ENCODE peak calls at places on chromosomes 6 and 20, in ten cellular contexts. One of them, this sample, is unnamed.
A peak's percentile ranks its signal among the peaks of the same experiment; 100 is the strongest.

GRCh38 chr6:108323710-108324109 is 28.9 kb downstream of the AFG1L start:
- DNase-seq in Peyer's patch: no peak
- DNase-seq in ovary: no peak
- DNase-seq in prostate gland: no peak
- DNase-seq in heart left ventricle: no peak
- DNase-seq in IMR-90: no peak
- DNase-seq in tibial nerve: no peak
- DNase-seq in HCT116: no peak
- DNase-seq in sigmoid colon: no peak
- DNase-seq in A549: no peak
- DNase-seq in this sample: no peak

GRCh38 chr6:99951016-99951805 is 42.8 kb downstream of the MCHR2 start:
- DNase-seq in HCT116: no peak
- DNase-seq in sigmoid colon: no peak
- DNase-seq in A549: no peak
- DNase-seq in ovary: no peak
- DNase-seq in IMR-90: no peak
- DNase-seq in prostate gland: no peak
- DNase-seq in tibial nerve: no peak
- DNase-seq in heart left ventricle: no peak
- DNase-seq in Peyer's patch: no peak
- DNase-seq in this sample: no peak

GRCh38 chr20:34574861-34575260 is 16.3 kb downstream of the MAP1LC3A start:
- DNase-seq in ovary: no peak
- DNase-seq in A549: no peak
- DNase-seq in sigmoid colon: no peak
- DNase-seq in prostate gland: no peak
- DNase-seq in Peyer's patch: no peak
- DNase-seq in HCT116: no peak
- DNase-seq in tibial nerve: no peak
- DNase-seq in heart left ventricle: no peak
- DNase-seq in IMR-90: no peak
- DNase-seq in this sample: no peak

GRCh38 chr6:21228411-21228810 is 365.1 kb upstream of the SOX4 start:
- DNase-seq in tibial nerve: no peak
- DNase-seq in ovary: no peak
- DNase-seq in Peyer's patch: no peak
- DNase-seq in IMR-90: peak; percentile 47
- DNase-seq in prostate gland: no peak
- DNase-seq in HCT116: no peak
- DNase-seq in A549: no peak
- DNase-seq in heart left ventricle: no peak
- DNase-seq in sigmoid colon: no peak
- DNase-seq in this sample: no peak

GRCh38 chr6:46440133-46440532 is 51.1 kb downstream of the RCAN2 start:
- DNase-seq in IMR-90: peak; percentile 37
- DNase-seq in tibial nerve: no peak
- DNase-seq in A549: no peak
- DNase-seq in heart left ventricle: no peak
- DNase-seq in Peyer's patch: no peak
- DNase-seq in ovary: no peak
- DNase-seq in sigmoid colon: no peak
- DNase-seq in prostate gland: no peak
- DNase-seq in HCT116: no peak
- DNase-seq in this sample: no peak

GRCh38 chr6:157989541-157990289 is 8.1 kb downstream of the SYNJ2 start:
- DNase-seq in ovary: peak; percentile 60
- DNase-seq in tibial nerve: no peak
- DNase-seq in A549: peak; percentile 50
- DNase-seq in Peyer's patch: no peak
- DNase-seq in heart left ventricle: peak; percentile 76
- DNase-seq in HCT116: no peak
- DNase-seq in IMR-90: peak; percentile 65
- DNase-seq in prostate gland: peak; percentile 85
- DNase-seq in sigmoid colon: peak; percentile 90
- DNase-seq in this sample: peak; percentile 91

GRCh38 chr6:17179246-17180073 is 77.6 kb downstream of the STMND1 start:
- DNase-seq in heart left ventricle: no peak
- DNase-seq in Peyer's patch: no peak
- DNase-seq in prostate gland: no peak
- DNase-seq in IMR-90: peak; percentile 68
- DNase-seq in tibial nerve: no peak
- DNase-seq in sigmoid colon: no peak
- DNase-seq in A549: peak; percentile 33
- DNase-seq in ovary: no peak
- DNase-seq in HCT116: no peak
- DNase-seq in this sample: no peak

GRCh38 chr6:43668151-43669028 is 19.2 kb downstream of the MRPS18A start:
- DNase-seq in prostate gland: peak; percentile 84
- DNase-seq in ovary: peak; percentile 44
- DNase-seq in heart left ventricle: peak; percentile 59
- DNase-seq in Peyer's patch: peak; percentile 36
- DNase-seq in HCT116: peak; percentile 56
- DNase-seq in IMR-90: peak; percentile 36
- DNase-seq in sigmoid colon: peak; percentile 74
- DNase-seq in tibial nerve: no peak
- DNase-seq in A549: peak; percentile 63
- DNase-seq in this sample: peak; percentile 77

GRCh38 chr6:34115396-34116314 is 30.2 kb downstream of the GRM4 start:
- DNase-seq in ovary: no peak
- DNase-seq in prostate gland: no peak
- DNase-seq in IMR-90: peak; percentile 10
- DNase-seq in tibial nerve: no peak
- DNase-seq in A549: no peak
- DNase-seq in sigmoid colon: no peak
- DNase-seq in Peyer's patch: no peak
- DNase-seq in HCT116: no peak
- DNase-seq in heart left ventricle: no peak
- DNase-seq in this sample: no peak

GRCh38 chr20:8375898-8376297 is 243.8 kb downstream of the PLCB1 start:
- DNase-seq in prostate gland: no peak
- DNase-seq in heart left ventricle: no peak
- DNase-seq in ovary: no peak
- DNase-seq in tibial nerve: no peak
- DNase-seq in A549: no peak
- DNase-seq in HCT116: no peak
- DNase-seq in Peyer's patch: no peak
- DNase-seq in sigmoid colon: no peak
- DNase-seq in IMR-90: no peak
- DNase-seq in this sample: no peak

GRCh38 chr6:73983367-73983766 is 287.4 kb downstream of the CD109 start:
- DNase-seq in sigmoid colon: no peak
- DNase-seq in A549: no peak
- DNase-seq in prostate gland: no peak
- DNase-seq in ovary: no peak
- DNase-seq in Peyer's patch: no peak
- DNase-seq in heart left ventricle: no peak
- DNase-seq in HCT116: no peak
- DNase-seq in IMR-90: peak; percentile 65
- DNase-seq in tibial nerve: no peak
- DNase-seq in this sample: no peak

GRCh38 chr20:30168025-30168799 is 1089.3 kb upstream of the DEFB115 start:
- DNase-seq in ovary: no peak
- DNase-seq in IMR-90: no peak
- DNase-seq in HCT116: no peak
- DNase-seq in Peyer's patch: no peak
- DNase-seq in sigmoid colon: peak; percentile 62
- DNase-seq in tibial nerve: no peak
- DNase-seq in prostate gland: peak; percentile 3
- DNase-seq in A549: no peak
- DNase-seq in heart left ventricle: no peak
- DNase-seq in this sample: no peak

GRCh38 chr6:13422601-13423247 is 64.7 kb downstream of the GFOD1 start:
- DNase-seq in A549: no peak
- DNase-seq in IMR-90: peak; percentile 36
- DNase-seq in sigmoid colon: no peak
- DNase-seq in HCT116: no peak
- DNase-seq in tibial nerve: no peak
- DNase-seq in prostate gland: peak; percentile 8
- DNase-seq in heart left ventricle: no peak
- DNase-seq in ovary: no peak
- DNase-seq in Peyer's patch: no peak
- DNase-seq in this sample: no peak

GRCh38 chr20:35988910-35989463 is 20.6 kb downstream of the CNBD2 start:
- DNase-seq in A549: no peak
- DNase-seq in sigmoid colon: no peak
- DNase-seq in heart left ventricle: no peak
- DNase-seq in IMR-90: no peak
- DNase-seq in ovary: no peak
- DNase-seq in prostate gland: no peak
- DNase-seq in tibial nerve: no peak
- DNase-seq in HCT116: no peak
- DNase-seq in Peyer's patch: no peak
- DNase-seq in this sample: no peak

DNA sequence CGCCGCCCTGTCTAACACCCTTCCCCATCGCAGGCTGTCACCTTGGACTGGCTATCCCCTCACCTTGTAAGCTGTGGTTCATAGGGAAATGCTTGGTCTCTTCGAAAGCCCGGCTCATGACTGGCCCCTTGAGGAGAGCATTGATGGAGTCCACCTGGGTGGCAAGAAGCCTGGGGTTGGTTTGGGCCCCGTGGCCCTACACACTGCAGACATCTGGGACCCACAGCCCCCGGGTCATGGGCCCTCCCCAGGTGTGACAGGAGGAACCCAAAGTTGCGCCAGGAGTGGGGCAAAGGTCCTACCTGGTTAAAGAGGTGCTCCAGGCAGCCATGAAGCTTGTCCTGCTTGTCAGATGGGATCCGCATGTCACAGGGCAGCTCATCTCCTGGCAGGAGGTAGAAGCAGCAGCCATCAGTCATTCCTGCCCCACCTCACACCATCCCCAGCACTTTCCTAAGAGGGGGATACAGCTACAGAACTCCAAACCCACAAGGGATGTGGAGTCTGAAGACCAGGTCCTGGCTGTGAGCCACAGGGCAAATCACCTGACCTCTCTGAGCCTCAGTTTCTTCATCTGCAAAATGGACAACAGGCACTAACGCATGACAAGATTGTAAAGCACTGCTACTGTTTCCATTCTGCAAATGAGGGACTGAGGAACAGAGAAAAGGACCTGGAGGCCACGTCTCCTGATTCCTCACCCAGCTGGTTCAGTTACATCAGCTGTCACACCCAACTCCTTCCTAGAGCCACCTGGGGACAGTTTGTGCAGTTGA is 185.5 kb downstream of the PREX1 start:
- DNase-seq in Peyer's patch: no peak
- DNase-seq in A549: no peak
- DNase-seq in ovary: no peak
- DNase-seq in sigmoid colon: no peak
- DNase-seq in prostate gland: no peak
- DNase-seq in tibial nerve: no peak
- DNase-seq in HCT116: no peak
- DNase-seq in IMR-90: no peak
- DNase-seq in heart left ventricle: no peak
- DNase-seq in this sample: no peak
- TF ChIP-seq POLR2A in Peyer's patch: no peak
- TF ChIP-seq POLR2A in A549: no peak
- TF ChIP-seq POLR2A in ovary: no peak
- TF ChIP-seq POLR2A in sigmoid colon: no peak
- TF ChIP-seq POLR2A in prostate gland: no peak
- TF ChIP-seq POLR2A in tibial nerve: no peak
- TF ChIP-seq POLR2A in HCT116: no peak
- TF ChIP-seq POLR2A in IMR-90: no peak
- TF ChIP-seq POLR2A in heart left ventricle: no peak
- TF ChIP-seq POLR2A in this sample: no peak

DNA sequence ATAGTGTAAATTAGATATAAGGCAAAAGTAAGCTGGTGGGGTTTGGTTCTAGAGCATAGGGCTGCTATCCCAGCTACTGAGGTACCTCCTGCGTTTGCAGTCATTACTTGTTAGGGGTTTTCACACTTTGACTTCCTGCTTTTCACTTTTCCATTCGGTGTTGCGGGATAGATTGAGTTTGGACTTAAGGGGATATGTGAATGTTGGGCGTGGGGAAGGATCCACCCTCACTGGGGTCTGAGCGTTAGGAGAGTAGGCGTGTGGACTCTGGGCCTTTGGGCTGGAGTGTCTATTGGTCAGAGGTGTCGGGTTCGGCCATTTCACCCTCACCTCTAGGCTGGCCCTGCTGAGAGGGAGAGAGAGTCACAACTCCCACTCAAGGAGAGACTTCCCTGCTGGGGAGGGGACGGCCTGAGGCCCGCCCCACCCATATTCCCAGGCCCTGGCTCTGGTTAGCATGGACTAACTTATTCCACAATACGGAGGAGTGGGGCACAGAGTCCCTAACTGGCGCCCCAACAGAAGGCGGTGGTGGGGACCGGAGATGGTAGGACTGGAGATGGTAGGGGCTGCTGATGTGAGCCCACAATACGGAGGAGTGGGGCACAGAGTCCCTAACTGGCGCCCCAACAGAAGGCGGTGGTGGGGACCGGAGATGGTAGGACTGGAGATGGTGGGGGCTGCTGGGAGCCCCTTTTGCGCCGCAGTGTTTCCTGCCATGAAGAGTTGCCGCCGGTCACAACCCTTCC is 1.6 kb upstream of the PTPRA start:
- DNase-seq in HCT116: no peak
- DNase-seq in IMR-90: no peak
- DNase-seq in Peyer's patch: no peak
- DNase-seq in heart left ventricle: no peak
- DNase-seq in ovary: no peak
- DNase-seq in sigmoid colon: no peak
- DNase-seq in tibial nerve: no peak
- DNase-seq in A549: no peak
- DNase-seq in prostate gland: no peak
- DNase-seq in this sample: no peak
- H3K4me3 ChIP-seq in HCT116: no peak overlapping the region
- H3K4me3 ChIP-seq in IMR-90: no peak overlapping the region
- H3K4me3 ChIP-seq in Peyer's patch: peak overlapping the region; percentile 98
- H3K4me3 ChIP-seq in heart left ventricle: peak overlapping the region; percentile 86
- H3K4me3 ChIP-seq in ovary: peak overlapping the region; percentile 79
- H3K4me3 ChIP-seq in sigmoid colon: peak overlapping the region; percentile 91
- H3K4me3 ChIP-seq in tibial nerve: peak overlapping the region; percentile 67
- H3K4me3 ChIP-seq in A549: no peak overlapping the region
- H3K4me3 ChIP-seq in prostate gland: peak overlapping the region; percentile 94
- H3K4me3 ChIP-seq in this sample: peak overlapping the region; percentile 98

GRCh38 chr20:325043-325888 is at the start of gene SOX12:
- DNase-seq in A549: peak; percentile 97
- DNase-seq in IMR-90: peak; percentile 87
- DNase-seq in Peyer's patch: peak; percentile 99
- DNase-seq in ovary: peak; percentile 98
- DNase-seq in prostate gland: peak; percentile 95
- DNase-seq in sigmoid colon: peak; percentile 98
- DNase-seq in heart left ventricle: peak; percentile 98
- DNase-seq in HCT116: peak; percentile 85
- DNase-seq in tibial nerve: peak; percentile 97
- DNase-seq in this sample: peak; percentile 98
- TF ChIP-seq POLR2A in A549: peak; percentile 75
- TF ChIP-seq POLR2A in IMR-90: peak; percentile 70
- TF ChIP-seq POLR2A in Peyer's patch: peak; percentile 60
- TF ChIP-seq POLR2A in ovary: peak; percentile 35
- TF ChIP-seq POLR2A in prostate gland: peak; percentile 47
- TF ChIP-seq POLR2A in sigmoid colon: peak; percentile 72
- TF ChIP-seq POLR2A in heart left ventricle: no peak
- TF ChIP-seq POLR2A in HCT116: peak; percentile 39
- TF ChIP-seq POLR2A in tibial nerve: peak; percentile 64
- TF ChIP-seq POLR2A in this sample: peak; percentile 70

DNA sequence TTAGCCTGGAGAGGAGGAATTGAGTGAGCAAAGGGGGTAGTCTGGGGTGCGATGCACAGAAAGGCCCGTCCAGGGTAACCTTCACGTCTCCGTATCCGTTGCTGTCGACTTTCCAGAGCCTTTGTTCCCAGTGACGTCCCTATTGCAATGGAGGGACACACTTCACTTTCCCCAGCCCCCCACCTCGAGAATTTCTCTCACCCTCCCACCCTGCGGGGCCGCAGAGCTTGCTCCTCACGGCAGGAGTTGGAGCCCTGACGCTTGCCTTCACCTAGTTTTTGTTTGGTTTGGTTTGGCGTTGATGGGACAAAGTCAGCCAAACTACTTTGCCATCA is 633 bp upstream of the MOXD1 start:
- DNase-seq in tibial nerve: no peak
- DNase-seq in HCT116: no peak
- DNase-seq in Peyer's patch: no peak
- DNase-seq in sigmoid colon: no peak
- DNase-seq in heart left ventricle: no peak
- DNase-seq in A549: no peak
- DNase-seq in ovary: no peak
- DNase-seq in IMR-90: no peak
- DNase-seq in prostate gland: no peak
- DNase-seq in this sample: no peak
- H3K4me3 ChIP-seq in tibial nerve: peak overlapping the region; percentile 82
- H3K4me3 ChIP-seq in HCT116: no peak overlapping the region
- H3K4me3 ChIP-seq in Peyer's patch: peak overlapping the region; percentile 67
- H3K4me3 ChIP-seq in sigmoid colon: peak overlapping the region; percentile 45
- H3K4me3 ChIP-seq in heart left ventricle: peak overlapping the region; percentile 70
- H3K4me3 ChIP-seq in A549: peak overlapping the region; percentile 58
- H3K4me3 ChIP-seq in ovary: peak overlapping the region; percentile 75
- H3K4me3 ChIP-seq in IMR-90: peak overlapping the region; percentile 93
- H3K4me3 ChIP-seq in prostate gland: peak overlapping the region; percentile 51
- H3K4me3 ChIP-seq in this sample: peak overlapping the region; percentile 70

This sample was measured in adrenal gland.